ENCODE peak calls at places on chromosomes 7 and 10, in nine cellular contexts. S is Karpas-422; E is Peyer's patch; D is upper lobe of right lung; N is left ventricle myocardium inferior; U is OCI-LY7; Y is mesendoderm; W is naive thymus-derived CD4-positive, alpha-beta T cell; G is DND-41. R is an unnamed sample. For H3K36me3 and H3K4me1, the result is how much of the 10 kb centered on the place peaks cover.

GRCh38 chr10:88125766-88126165 is 262.3 kb downstream of the PTEN start:
- DNase-seq in N (no peak), E (no peak), G (peak), D (no peak), Y (no peak), S (no peak), U (no peak), W (no peak), R (no peak)

GRCh38 chr7:73667344-73668102 is at the start of gene VPS37D:
- DNase-seq in E (peak), S (peak), D (peak), W (peak), G (peak), N (peak), U (peak), Y (peak), R (peak)

GRCh38 chr7:26397786-26398435 is 106.2 kb downstream of the SNX10 start:
- DNase-seq in S (peak), G (no peak), D (no peak), N (peak), W (peak), Y (peak), E (peak), U (peak), R (no peak)

GRCh38 chr10:48249004-48249762 is 25.3 kb downstream of the FRMPD2 start:
- DNase-seq in W (no peak), D (no peak), S (no peak), N (no peak), E (no peak), G (no peak), Y (no peak), U (no peak), R (no peak)

GRCh38 chr7:91414734-91415133 is 150.5 kb downstream of the FZD1 start:
- DNase-seq in G (no peak), Y (no peak), S (no peak), E (no peak), N (no peak), U (no peak), W (no peak), D (no peak), R (no peak)

GRCh38 chr10:62050941-62051433 is 149.5 kb downstream of the ARID5B start:
- DNase-seq in U (no peak), E (no peak), S (no peak), G (no peak), W (peak), N (peak), D (no peak), Y (peak), R (peak)

GRCh38 chr10:50404021-50404823 is 152.9 kb upstream of the ASAH2 start:
- DNase-seq in U (no peak), G (no peak), W (no peak), N (no peak), S (no peak), Y (peak), E (no peak), D (no peak), R (no peak)

GRCh38 chr7:388461-388960 is 98.5 kb downstream of the FOXL3 start:
- DNase-seq in N (peak), S (no peak), W (no peak), E (peak), D (peak), Y (no peak), G (no peak), U (no peak), R (peak)

GRCh38 chr10:69968830-69969229 is 83.8 kb upstream of the MACROH2A2 start:
- DNase-seq in U (no peak), Y (peak), N (no peak), E (no peak), S (no peak), W (no peak), D (no peak), G (no peak), R (no peak)

GRCh38 chr7:33137098-33137497 is 7.7 kb downstream of the BBS9 start:
- DNase-seq in Y (no peak), G (no peak), W (no peak), N (no peak), E (no peak), U (no peak), S (no peak), D (no peak), R (no peak)

GRCh38 chr10:84613336-84614021 is 285.1 kb downstream of the CCSER2 start:
- DNase-seq in G (peak), D (peak), W (no peak), Y (peak), E (no peak), N (no peak), S (peak), U (peak), R (peak)

GRCh38 chr7:131238260-131238940 is 89.3 kb upstream of the MKLN1 start:
- DNase-seq in E (no peak), D (no peak), U (no peak), Y (no peak), N (no peak), W (no peak), G (no peak), S (no peak), R (no peak)

GRCh38 chr10:44186150-44186549 is 198.7 kb downstream of the CXCL12 start:
- DNase-seq in D (no peak), G (no peak), E (no peak), N (no peak), S (no peak), U (no peak), Y (no peak), W (no peak), R (no peak)

GRCh38 chr10:18795549-18795948 is 136.3 kb downstream of the ARL5B start:
- DNase-seq in U (no peak), S (no peak), D (no peak), N (no peak), G (no peak), W (no peak), E (no peak), Y (no peak), R (no peak)

GRCh38 chr7:27960415-27960814 is 220.2 kb downstream of the JAZF1 start:
- DNase-seq in G (no peak), D (no peak), E (no peak), N (no peak), Y (no peak), U (no peak), S (no peak), W (no peak), R (no peak)
- H3K36me3 ChIP-seq in G (under half), D (under half), E (under half), N (under half), Y (under half), U (under half), S (under half), W (under half), R (under half)

GRCh38 chr7:104976966-104977636 is 36.9 kb upstream of the KMT2E start:
- DNase-seq in D (no peak), Y (no peak), U (no peak), G (no peak), S (peak), W (no peak), N (no peak), E (no peak), R (no peak)

GRCh38 chr7:104980969-104981670 is 32.9 kb upstream of the KMT2E start:
- DNase-seq in Y (peak), U (peak), D (no peak), S (peak), N (no peak), W (peak), G (no peak), E (no peak), R (no peak)

GRCh38 chr7:104978460-104978859 is 35.5 kb upstream of the KMT2E start:
- DNase-seq in Y (no peak), U (no peak), W (no peak), S (no peak), E (no peak), N (no peak), G (no peak), D (no peak), R (no peak)

GRCh38 chr7:104980440-104980839 is 33.6 kb upstream of the KMT2E start:
- DNase-seq in W (no peak), S (no peak), U (no peak), D (no peak), E (no peak), Y (no peak), G (no peak), N (no peak), R (no peak)

DNA sequence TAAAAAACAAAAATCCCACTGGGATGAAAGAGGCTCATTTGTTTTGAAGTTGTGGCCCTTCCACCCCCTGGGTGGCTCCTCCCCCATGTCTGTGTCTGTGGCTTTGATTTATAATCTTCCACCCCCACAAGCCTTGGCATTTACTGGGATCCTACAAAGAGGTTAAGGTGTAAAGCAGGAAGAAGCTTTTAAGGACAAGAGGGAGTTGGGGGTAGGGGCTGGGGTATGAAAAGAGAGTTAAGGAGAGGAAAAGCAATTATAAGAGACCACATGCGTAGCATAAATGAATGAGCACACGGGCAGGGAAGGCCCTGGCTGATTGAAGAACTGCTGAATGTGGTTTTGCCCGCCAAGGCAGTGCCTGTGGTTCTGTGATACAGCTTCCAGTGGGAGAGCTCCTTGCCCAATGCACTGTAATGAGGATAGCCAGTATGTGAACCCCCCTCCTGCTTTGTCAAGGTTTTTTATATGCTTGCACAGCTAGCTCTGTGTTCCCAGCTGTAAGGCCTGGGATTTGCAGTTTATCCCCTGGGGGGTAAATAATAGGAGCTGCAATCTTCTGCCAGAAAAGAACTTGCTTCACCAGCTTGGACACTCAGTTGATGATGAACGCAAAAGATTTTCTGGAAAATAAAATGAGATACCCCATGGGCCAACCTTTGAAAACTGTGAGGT is 34.7 kb upstream of the KMT2E start:
- DNase-seq in D (no peak), Y (peak), E (no peak), W (no peak), U (no peak), G (no peak), S (no peak), N (no peak), R (no peak)
- H3K27ac ChIP-seq in D (peak), Y (peak), E (peak), W (no peak), U (no peak), G (no peak), S (no peak), N (peak), R (peak)

GRCh38 chr7:97024209-97025129 is at the start of gene DLX5:
- DNase-seq in G (no peak), S (no peak), D (no peak), W (no peak), E (no peak), N (no peak), Y (peak), U (no peak), R (no peak)
- H3K4me1 ChIP-seq in G (under half), S (under half), D (under half), W (under half), E (under half), N (half or more), Y (under half), U (under half), R (under half)

GRCh38 chr7:100363098-100363497 is 5.2 kb downstream of the PILRB start:
- DNase-seq in W (no peak), E (no peak), N (no peak), U (no peak), S (no peak), Y (no peak), D (no peak), G (no peak), R (no peak)
- H3K36me3 ChIP-seq in W (under half), E (under half), N (half or more), U (half or more), S (under half), Y (under half), D (half or more), G (half or more), R (half or more)

DNA sequence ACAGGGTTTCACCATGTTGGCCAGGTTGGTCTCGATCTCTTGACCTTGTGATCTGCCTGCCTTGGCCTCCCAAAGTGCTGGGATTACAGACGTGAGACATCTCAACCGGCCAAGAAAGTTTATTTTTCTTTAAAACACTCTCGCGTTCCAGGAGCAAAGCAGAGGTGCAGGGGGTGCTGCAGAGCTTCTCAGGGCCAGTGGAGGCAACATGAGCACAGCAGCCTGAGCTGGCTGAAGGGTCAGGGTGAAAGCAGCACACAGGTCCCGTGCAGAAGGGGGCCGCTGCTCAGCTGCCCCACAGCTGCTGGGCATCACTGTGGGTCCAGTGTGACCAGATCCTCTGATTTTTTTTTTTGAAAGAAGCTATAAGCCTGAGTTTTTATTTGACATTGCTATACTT is 46.1 kb downstream of the EPHB4 start:
- DNase-seq in N (no peak), W (no peak), E (no peak), S (no peak), U (no peak), D (no peak), Y (no peak), G (no peak), R (no peak)
- H3K27ac ChIP-seq in N (no peak), W (no peak), E (no peak), S (no peak), U (no peak), D (no peak), Y (no peak), G (no peak), R (no peak)

GRCh38 chr10:986137-986825 is 2.0 kb upstream of the GTPBP4 start:
- DNase-seq in U (no peak), D (peak), N (no peak), S (no peak), E (no peak), W (no peak), Y (no peak), G (no peak), R (peak)

GRCh38 chr10:980468-980867 is 7.8 kb upstream of the GTPBP4 start:
- DNase-seq in D (no peak), E (no peak), Y (no peak), U (no peak), S (no peak), W (no peak), G (no peak), N (no peak), R (no peak)

GRCh38 chr10:985361-985760 is 2.9 kb upstream of the GTPBP4 start:
- DNase-seq in S (no peak), Y (no peak), E (no peak), D (no peak), G (no peak), U (no peak), N (no peak), W (no peak), R (no peak)

GRCh38 chr10:983951-984705 is 4.1 kb upstream of the GTPBP4 start:
- DNase-seq in Y (no peak), W (no peak), G (no peak), D (no peak), S (no peak), E (no peak), U (no peak), N (no peak), R (no peak)

GRCh38 chr10:983401-983800 is 4.8 kb upstream of the GTPBP4 start:
- DNase-seq in S (no peak), W (no peak), D (no peak), U (no peak), N (no peak), G (no peak), E (no peak), Y (no peak), R (no peak)
- H3K4me1 ChIP-seq in S (under half), W (under half), D (under half), U (under half), N (under half), G (under half), E (under half), Y (under half), R (under half)

R was measured in lower lobe of right lung.